ENCODE peak calls at places on chromosomes 13 and 19, in six cellular contexts. D is NCI-H1105 treated with DMSO at 0.1 percent for 48 hours; Z is activated T-helper 1 cell treated with anti-CD3 and anti-CD28 coated beads, Interleukin-12 subunit alpha, Interleukin-12 subunit beta, Interleukin-2, Interleukin-4 antibody, amounts not matched to agents 30 ng/mL and 10 ng/mL and 1 ng/mL, durations not matched to agents 14 hours and 24 hours and 36 hours; K is stimulated activated CD4-positive, alpha-beta T cell treated with anti-CD3 and anti-CD28 coated beads, Interleukin-1b, Interleukin-23, amount 100 ng/mL, for 24 hours; C is erythroblast; T is BJ. P is an unnamed sample.
A peak's percentile ranks its signal among the peaks of the same experiment; 100 is the strongest.

GRCh38 chr13:67094952-67095351 is 135.2 kb downstream of the PCDH9 start:
- DNase-seq in D (no peak), Z (no peak), K (no peak), C (no peak), T (no peak), P (no peak)

GRCh38 chr13:53422415-53422814 is 393.8 kb downstream of the OLFM4 start:
- DNase-seq in D (no peak), Z (no peak), K (no peak), C (no peak), T (no peak), P (no peak)

GRCh38 chr19:46147791-46148288 is at the start of gene IGFL2:
- DNase-seq in D (no peak), Z (no peak), K (no peak), C (peak; percentile 9), T (no peak), P (no peak)

GRCh38 chr19:48613852-48614435 is 932 bp downstream of the FAM83E start:
- DNase-seq in D (no peak), Z (no peak), K (no peak), C (no peak), T (no peak), P (no peak)

GRCh38 chr19:3249408-3249807 is 24.9 kb downstream of the CELF5 start:
- DNase-seq in D (no peak), Z (no peak), K (no peak), C (peak; percentile 19), T (no peak), P (no peak)

GRCh38 chr13:20997301-20998061 is 63.9 kb downstream of the LATS2 start:
- DNase-seq in D (no peak), Z (no peak), K (no peak), C (peak; percentile 10), T (peak; percentile 97), P (no peak)

GRCh38 chr13:77521595-77522367 is 13.7 kb upstream of the SCEL start:
- DNase-seq in D (no peak), Z (no peak), K (no peak), C (no peak), T (no peak), P (no peak)

GRCh38 chr19:50432221-50432626 is 468 bp upstream of the MYBPC2 start:
- DNase-seq in D (peak; percentile 18), Z (no peak), K (no peak), C (no peak), T (no peak), P (no peak)

GRCh38 chr13:20702945-20703784 is at the start of gene IL17D:
- DNase-seq in D (peak; percentile 34), Z (no peak), K (no peak), C (peak; percentile 59), T (no peak), P (peak; percentile 29)

GRCh38 chr13:110702591-110703526 is 3.1 kb downstream of the CARS2 start:
- DNase-seq in D (no peak), Z (no peak), K (no peak), C (no peak), T (no peak), P (no peak)